ENCODE peak calls at places on chromosomes 11 and 22, in seven cellular contexts. W is NAMALWA, H is uterus, Z is H4, G is left ventricle myocardium superior, B is Ammon's horn, E is C1 segment of cervical spinal cord. P is an unnamed sample.

GRCh38 chr22:43891360-43892182 is at the start of gene PNPLA5:
- DNase-seq in W (no peak), H (no peak), Z (no peak), G (no peak), B (no peak), E (no peak), P (no peak)

GRCh38 chr11:106683435-106683834 is 334.8 kb downstream of the GUCY1A2 start:
- DNase-seq in W (no peak), H (no peak), Z (no peak), G (no peak), B (no peak), E (no peak), P (no peak)

GRCh38 chr22:31861226-31861840 is 83.0 kb upstream of the YWHAH start:
- DNase-seq in W (no peak), H (no peak), Z (no peak), G (no peak), B (no peak), E (no peak), P (no peak)

GRCh38 chr22:38925571-38926041 is 31.8 kb upstream of the APOBEC3A start:
- DNase-seq in W (no peak), H (no peak), Z (no peak), G (no peak), B (no peak), E (no peak), P (no peak)

GRCh38 chr11:101686514-101686913 is 102.7 kb upstream of the TRPC6 start:
- DNase-seq in W (no peak), H (no peak), Z (peak), G (no peak), B (no peak), E (no peak), P (peak)

GRCh38 chr11:12810497-12810896 is 136.3 kb downstream of the TEAD1 start:
- DNase-seq in W (no peak), H (no peak), Z (no peak), G (no peak), B (no peak), E (no peak), P (no peak)

GRCh38 chr11:128555606-128556005 is 31.8 kb downstream of the ETS1 start:
- DNase-seq in W (no peak), H (no peak), Z (peak), G (no peak), B (no peak), E (no peak), P (no peak)

GRCh38 chr11:89922195-89922660 is at the start of gene TRIM49D1:
- DNase-seq in W (no peak), H (no peak), Z (peak), G (no peak), B (no peak), E (no peak), P (no peak)

GRCh38 chr11:27231519-27231918 is 131.5 kb downstream of the CCDC34 start:
- DNase-seq in W (no peak), H (no peak), Z (no peak), G (no peak), B (no peak), E (no peak), P (no peak)

GRCh38 chr11:62122076-62122475 is 1.7 kb upstream of the INCENP start:
- DNase-seq in W (peak), H (no peak), Z (no peak), G (no peak), B (no peak), E (no peak), P (no peak)

GRCh38 chr22:22244337-22245250 is at the start of gene VPREB1:
- DNase-seq in W (peak), H (no peak), Z (no peak), G (no peak), B (no peak), E (no peak), P (no peak)

GRCh38 chr22:30183861-30184278 is 62.7 kb downstream of the LIF start:
- DNase-seq in W (no peak), H (no peak), Z (no peak), G (no peak), B (no peak), E (no peak), P (no peak)

GRCh38 chr11:17544181-17544622 is at the start of gene USH1C:
- DNase-seq in W (no peak), H (no peak), Z (no peak), G (peak), B (no peak), E (no peak), P (no peak)

GRCh38 chr11:57294225-57295131 is 30.3 kb downstream of the TNKS1BP1 start:
- DNase-seq in W (no peak), H (no peak), Z (no peak), G (no peak), B (peak), E (no peak), P (no peak)

GRCh38 chr11:126585388-126586302 is 230.2 kb downstream of the ST3GAL4 start:
- DNase-seq in W (no peak), H (peak), Z (peak), G (peak), B (peak), E (peak), P (peak)

GRCh38 chr11:130420478-130421198 is 7.8 kb downstream of the ADAMTS8 start:
- DNase-seq in W (no peak), H (no peak), Z (peak), G (no peak), B (no peak), E (no peak), P (no peak)

GRCh38 chr22:32661296-32661695 is 140.2 kb upstream of the TIMP3 start:
- DNase-seq in W (no peak), H (peak), Z (peak), G (peak), B (no peak), E (no peak), P (peak)

GRCh38 chr11:108960498-108960897 is 295.6 kb downstream of the DDX10 start:
- DNase-seq in W (no peak), H (no peak), Z (no peak), G (no peak), B (no peak), E (no peak), P (no peak)

GRCh38 chr11:19646921-19647320 is 65.7 kb upstream of the NAV2 start:
- DNase-seq in W (no peak), H (no peak), Z (peak), G (no peak), B (no peak), E (no peak), P (peak)

GRCh38 chr11:88979641-88980040 is 86.1 kb downstream of the GRM5 start:
- DNase-seq in W (no peak), H (no peak), Z (peak), G (no peak), B (no peak), E (no peak), P (no peak)

GRCh38 chr22:50118557-50119168 is 28.9 kb downstream of the MOV10L1 start:
- DNase-seq in W (no peak), H (peak), Z (peak), G (no peak), B (no peak), E (no peak), P (no peak)

GRCh38 chr22:35484651-35485372 is 55.8 kb upstream of the RASD2 start:
- DNase-seq in W (no peak), H (no peak), Z (no peak), G (no peak), B (no peak), E (no peak), P (no peak)

GRCh38 chr22:48241658-48242057 is 1479.2 kb downstream of the TBC1D22A start:
- DNase-seq in W (no peak), H (no peak), Z (no peak), G (no peak), B (no peak), E (no peak), P (no peak)

GRCh38 chr22:26457661-26458272 is 25.8 kb downstream of the HPS4 start:
- DNase-seq in W (no peak), H (no peak), Z (no peak), G (no peak), B (no peak), E (no peak), P (no peak)

GRCh38 chr11:371051-371450 is 1.8 kb downstream of the B4GALNT4 start:
- DNase-seq in W (no peak), H (no peak), Z (no peak), G (peak), B (no peak), E (no peak), P (no peak)

GRCh38 chr11:129372609-129373488 is 2.8 kb upstream of the BARX2 start:
- DNase-seq in W (no peak), H (no peak), Z (no peak), G (no peak), B (no peak), E (no peak), P (no peak)

GRCh38 chr11:122976734-122977454 is 4.7 kb downstream of the BSX start:
- DNase-seq in W (no peak), H (no peak), Z (no peak), G (no peak), B (no peak), E (no peak), P (no peak)

GRCh38 chr11:124740277-124740882 is 638 bp downstream of the NRGN start:
- DNase-seq in W (peak), H (no peak), Z (peak), G (peak), B (no peak), E (no peak), P (peak)

GRCh38 chr11:74090701-74091100 is 80.1 kb downstream of the C2CD3 start:
- DNase-seq in W (no peak), H (no peak), Z (no peak), G (no peak), B (no peak), E (no peak), P (no peak)

GRCh38 chr11:134529212-134530096 is 117.4 kb upstream of the B3GAT1 start:
- DNase-seq in W (no peak), H (peak), Z (no peak), G (no peak), B (no peak), E (no peak), P (no peak)

GRCh38 chr22:48704335-48704734 is 1123.3 kb downstream of the BRD1 start:
- DNase-seq in W (no peak), H (no peak), Z (no peak), G (no peak), B (no peak), E (no peak), P (no peak)

GRCh38 chr11:60944504-60945294 is 7.3 kb downstream of the SLC15A3 start:
- DNase-seq in W (no peak), H (no peak), Z (no peak), G (no peak), B (no peak), E (no peak), P (no peak)